ENCODE peak calls at places on chromosomes 12 and 14, in five cellular contexts. One of them, this sample, is unnamed.

GRCh38 chr12:121468451-121468850 is 68.5 kb downstream of the RNF34 start:
- DNase-seq in M059J: peak
- DNase-seq in RWPE1: no peak
- DNase-seq in activated T-cell treated with anti-CD3 and anti-CD28 coated beads, Interleukin-2, amount 50 U/mL, for 24 hours: no peak
- DNase-seq in stimulated activated CD4-positive, alpha-beta T cell treated with anti-CD3 and anti-CD28 coated beads, Interleukin-15, amount 100 ng/mL, for 1 hour: no peak
- DNase-seq in this sample: peak

GRCh38 chr12:11906284-11906935 is 164.3 kb upstream of the BCL2L14 start:
- DNase-seq in M059J: peak
- DNase-seq in RWPE1: no peak
- DNase-seq in activated T-cell treated with anti-CD3 and anti-CD28 coated beads, Interleukin-2, amount 50 U/mL, for 24 hours: no peak
- DNase-seq in stimulated activated CD4-positive, alpha-beta T cell treated with anti-CD3 and anti-CD28 coated beads, Interleukin-15, amount 100 ng/mL, for 1 hour: no peak
- DNase-seq in this sample: no peak

GRCh38 chr12:26028953-26029740 is 70.7 kb downstream of the RASSF8 start:
- DNase-seq in RWPE1: peak
- DNase-seq in activated T-cell treated with anti-CD3 and anti-CD28 coated beads, Interleukin-2, amount 50 U/mL, for 24 hours: no peak
- DNase-seq in M059J: peak
- DNase-seq in stimulated activated CD4-positive, alpha-beta T cell treated with anti-CD3 and anti-CD28 coated beads, Interleukin-15, amount 100 ng/mL, for 1 hour: no peak
- DNase-seq in this sample: peak

GRCh38 chr12:30823140-30823669 is 68.5 kb upstream of the CAPRIN2 start:
- DNase-seq in stimulated activated CD4-positive, alpha-beta T cell treated with anti-CD3 and anti-CD28 coated beads, Interleukin-15, amount 100 ng/mL, for 1 hour: no peak
- DNase-seq in RWPE1: no peak
- DNase-seq in M059J: no peak
- DNase-seq in activated T-cell treated with anti-CD3 and anti-CD28 coated beads, Interleukin-2, amount 50 U/mL, for 24 hours: no peak
- DNase-seq in this sample: peak

GRCh38 chr12:194276-194675 is 19.7 kb downstream of the SLC6A12 start:
- DNase-seq in activated T-cell treated with anti-CD3 and anti-CD28 coated beads, Interleukin-2, amount 50 U/mL, for 24 hours: no peak
- DNase-seq in stimulated activated CD4-positive, alpha-beta T cell treated with anti-CD3 and anti-CD28 coated beads, Interleukin-15, amount 100 ng/mL, for 1 hour: no peak
- DNase-seq in M059J: no peak
- DNase-seq in RWPE1: no peak
- DNase-seq in this sample: no peak

GRCh38 chr14:73245401-73246325 is 8.4 kb downstream of the PAPLN start:
- DNase-seq in RWPE1: peak
- DNase-seq in activated T-cell treated with anti-CD3 and anti-CD28 coated beads, Interleukin-2, amount 50 U/mL, for 24 hours: peak
- DNase-seq in M059J: no peak
- DNase-seq in stimulated activated CD4-positive, alpha-beta T cell treated with anti-CD3 and anti-CD28 coated beads, Interleukin-15, amount 100 ng/mL, for 1 hour: peak
- DNase-seq in this sample: peak

GRCh38 chr14:76647699-76648298 is 113.5 kb upstream of the VASH1 start:
- DNase-seq in M059J: peak
- DNase-seq in stimulated activated CD4-positive, alpha-beta T cell treated with anti-CD3 and anti-CD28 coated beads, Interleukin-15, amount 100 ng/mL, for 1 hour: no peak
- DNase-seq in RWPE1: peak
- DNase-seq in activated T-cell treated with anti-CD3 and anti-CD28 coated beads, Interleukin-2, amount 50 U/mL, for 24 hours: no peak
- DNase-seq in this sample: peak

GRCh38 chr14:100537701-100538565 is 49.3 kb downstream of the BEGAIN start:
- DNase-seq in M059J: no peak
- DNase-seq in stimulated activated CD4-positive, alpha-beta T cell treated with anti-CD3 and anti-CD28 coated beads, Interleukin-15, amount 100 ng/mL, for 1 hour: no peak
- DNase-seq in activated T-cell treated with anti-CD3 and anti-CD28 coated beads, Interleukin-2, amount 50 U/mL, for 24 hours: peak
- DNase-seq in RWPE1: no peak
- DNase-seq in this sample: peak

GRCh38 chr14:93720981-93721483 is 67.3 kb downstream of the PRIMA1 start:
- DNase-seq in M059J: no peak
- DNase-seq in stimulated activated CD4-positive, alpha-beta T cell treated with anti-CD3 and anti-CD28 coated beads, Interleukin-15, amount 100 ng/mL, for 1 hour: no peak
- DNase-seq in activated T-cell treated with anti-CD3 and anti-CD28 coated beads, Interleukin-2, amount 50 U/mL, for 24 hours: no peak
- DNase-seq in RWPE1: no peak
- DNase-seq in this sample: peak

GRCh38 chr12:10409387-10409786 is at the start of gene KLRC4:
- DNase-seq in activated T-cell treated with anti-CD3 and anti-CD28 coated beads, Interleukin-2, amount 50 U/mL, for 24 hours: no peak
- DNase-seq in M059J: peak
- DNase-seq in stimulated activated CD4-positive, alpha-beta T cell treated with anti-CD3 and anti-CD28 coated beads, Interleukin-15, amount 100 ng/mL, for 1 hour: no peak
- DNase-seq in RWPE1: no peak
- DNase-seq in this sample: no peak

GRCh38 chr12:63212316-63212715 is 61.3 kb upstream of the AVPR1A start:
- DNase-seq in activated T-cell treated with anti-CD3 and anti-CD28 coated beads, Interleukin-2, amount 50 U/mL, for 24 hours: no peak
- DNase-seq in M059J: no peak
- DNase-seq in stimulated activated CD4-positive, alpha-beta T cell treated with anti-CD3 and anti-CD28 coated beads, Interleukin-15, amount 100 ng/mL, for 1 hour: no peak
- DNase-seq in RWPE1: no peak
- DNase-seq in this sample: no peak

GRCh38 chr12:124302807-124303578 is 8.1 kb downstream of the RFLNA start:
- DNase-seq in M059J: no peak
- DNase-seq in stimulated activated CD4-positive, alpha-beta T cell treated with anti-CD3 and anti-CD28 coated beads, Interleukin-15, amount 100 ng/mL, for 1 hour: no peak
- DNase-seq in activated T-cell treated with anti-CD3 and anti-CD28 coated beads, Interleukin-2, amount 50 U/mL, for 24 hours: no peak
- DNase-seq in RWPE1: no peak
- DNase-seq in this sample: peak

GRCh38 chr12:20007331-20007730 is 361.0 kb upstream of the PDE3A start:
- DNase-seq in activated T-cell treated with anti-CD3 and anti-CD28 coated beads, Interleukin-2, amount 50 U/mL, for 24 hours: no peak
- DNase-seq in RWPE1: no peak
- DNase-seq in M059J: no peak
- DNase-seq in stimulated activated CD4-positive, alpha-beta T cell treated with anti-CD3 and anti-CD28 coated beads, Interleukin-15, amount 100 ng/mL, for 1 hour: no peak
- DNase-seq in this sample: no peak

GRCh38 chr12:31011336-31011735 is 62.3 kb upstream of the DDX11 start:
- DNase-seq in stimulated activated CD4-positive, alpha-beta T cell treated with anti-CD3 and anti-CD28 coated beads, Interleukin-15, amount 100 ng/mL, for 1 hour: no peak
- DNase-seq in activated T-cell treated with anti-CD3 and anti-CD28 coated beads, Interleukin-2, amount 50 U/mL, for 24 hours: peak
- DNase-seq in M059J: no peak
- DNase-seq in RWPE1: no peak
- DNase-seq in this sample: no peak

GRCh38 chr14:68506645-68507405 is 286.0 kb downstream of the ZFP36L1 start:
- DNase-seq in RWPE1: no peak
- DNase-seq in stimulated activated CD4-positive, alpha-beta T cell treated with anti-CD3 and anti-CD28 coated beads, Interleukin-15, amount 100 ng/mL, for 1 hour: no peak
- DNase-seq in activated T-cell treated with anti-CD3 and anti-CD28 coated beads, Interleukin-2, amount 50 U/mL, for 24 hours: no peak
- DNase-seq in M059J: peak
- DNase-seq in this sample: peak

GRCh38 chr14:105167303-105168092 is 1.1 kb downstream of the JAG2 start:
- DNase-seq in stimulated activated CD4-positive, alpha-beta T cell treated with anti-CD3 and anti-CD28 coated beads, Interleukin-15, amount 100 ng/mL, for 1 hour: no peak
- DNase-seq in M059J: no peak
- DNase-seq in activated T-cell treated with anti-CD3 and anti-CD28 coated beads, Interleukin-2, amount 50 U/mL, for 24 hours: peak
- DNase-seq in RWPE1: peak
- DNase-seq in this sample: peak

GRCh38 chr12:76945867-76946266 is 67.0 kb upstream of the CSRP2 start:
- DNase-seq in activated T-cell treated with anti-CD3 and anti-CD28 coated beads, Interleukin-2, amount 50 U/mL, for 24 hours: no peak
- DNase-seq in stimulated activated CD4-positive, alpha-beta T cell treated with anti-CD3 and anti-CD28 coated beads, Interleukin-15, amount 100 ng/mL, for 1 hour: no peak
- DNase-seq in M059J: peak
- DNase-seq in RWPE1: peak
- DNase-seq in this sample: no peak

GRCh38 chr14:65821224-65821753 is 408.8 kb downstream of the FUT8 start:
- DNase-seq in stimulated activated CD4-positive, alpha-beta T cell treated with anti-CD3 and anti-CD28 coated beads, Interleukin-15, amount 100 ng/mL, for 1 hour: no peak
- DNase-seq in M059J: no peak
- DNase-seq in RWPE1: no peak
- DNase-seq in activated T-cell treated with anti-CD3 and anti-CD28 coated beads, Interleukin-2, amount 50 U/mL, for 24 hours: no peak
- DNase-seq in this sample: no peak

GRCh38 chr14:93044116-93044515 is 71.6 kb downstream of the ITPK1 start:
- DNase-seq in stimulated activated CD4-positive, alpha-beta T cell treated with anti-CD3 and anti-CD28 coated beads, Interleukin-15, amount 100 ng/mL, for 1 hour: no peak
- DNase-seq in activated T-cell treated with anti-CD3 and anti-CD28 coated beads, Interleukin-2, amount 50 U/mL, for 24 hours: no peak
- DNase-seq in M059J: peak
- DNase-seq in RWPE1: peak
- DNase-seq in this sample: no peak

GRCh38 chr14:104686624-104687517 is 2.5 kb upstream of the INF2 start:
- DNase-seq in RWPE1: no peak
- DNase-seq in activated T-cell treated with anti-CD3 and anti-CD28 coated beads, Interleukin-2, amount 50 U/mL, for 24 hours: no peak
- DNase-seq in M059J: no peak
- DNase-seq in stimulated activated CD4-positive, alpha-beta T cell treated with anti-CD3 and anti-CD28 coated beads, Interleukin-15, amount 100 ng/mL, for 1 hour: no peak
- DNase-seq in this sample: no peak

GRCh38 chr12:105945935-105946334 is 192.8 kb downstream of the NUAK1 start:
- DNase-seq in activated T-cell treated with anti-CD3 and anti-CD28 coated beads, Interleukin-2, amount 50 U/mL, for 24 hours: no peak
- DNase-seq in stimulated activated CD4-positive, alpha-beta T cell treated with anti-CD3 and anti-CD28 coated beads, Interleukin-15, amount 100 ng/mL, for 1 hour: no peak
- DNase-seq in M059J: peak
- DNase-seq in RWPE1: no peak
- DNase-seq in this sample: no peak

GRCh38 chr12:16579041-16579440 is 26.9 kb downstream of the LMO3 start:
- DNase-seq in M059J: no peak
- DNase-seq in RWPE1: no peak
- DNase-seq in stimulated activated CD4-positive, alpha-beta T cell treated with anti-CD3 and anti-CD28 coated beads, Interleukin-15, amount 100 ng/mL, for 1 hour: no peak
- DNase-seq in activated T-cell treated with anti-CD3 and anti-CD28 coated beads, Interleukin-2, amount 50 U/mL, for 24 hours: no peak
- DNase-seq in this sample: no peak